ENCODE peak calls at places on chromosomes 3 and 15, in ten cellular contexts. S is endothelial cell of umbilical vein, F is astrocyte, T is cardiac fibroblast, Z is Peyer's patch, R is heart left ventricle, C is adrenal gland, Y is PC-3, O is A549, U is cardiac muscle cell. I is an unnamed sample.

GRCh38 chr15:49877117-49877860 is 241.7 kb downstream of the ATP8B4 start:
- DNase-seq in S (no peak), F (no peak), T (no peak), Z (no peak), R (no peak), C (no peak), Y (no peak), O (no peak), U (peak), I (peak)

GRCh38 chr3:57559526-57559925 is 3.5 kb downstream of the PDE12 start:
- DNase-seq in S (no peak), F (peak), T (peak), Z (no peak), R (no peak), C (no peak), Y (peak), O (no peak), U (peak), I (no peak)

GRCh38 chr3:24684506-24685023 is 189.9 kb upstream of the THRB start:
- DNase-seq in S (no peak), F (no peak), T (no peak), Z (no peak), R (no peak), C (no peak), Y (peak), O (no peak), U (no peak), I (no peak)

GRCh38 chr3:183485585-183485984 is 57.2 kb upstream of the MCF2L2 start:
- DNase-seq in S (no peak), F (no peak), T (no peak), Z (no peak), R (no peak), C (no peak), Y (no peak), O (no peak), U (no peak), I (no peak)

GRCh38 chr3:141050913-141051632 is at the start of gene SPSB4:
- DNase-seq in S (peak), F (peak), T (peak), Z (no peak), R (peak), C (no peak), Y (no peak), O (peak), U (peak), I (peak)

GRCh38 chr3:102224171-102224570 is 210.6 kb upstream of the ZPLD1 start:
- DNase-seq in S (peak), F (peak), T (peak), Z (no peak), R (peak), C (no peak), Y (peak), O (peak), U (peak), I (peak)

GRCh38 chr3:151047636-151048035 is 37.8 kb upstream of the MED12L start:
- DNase-seq in S (no peak), F (peak), T (peak), Z (no peak), R (no peak), C (no peak), Y (no peak), O (peak), U (peak), I (peak)

GRCh38 chr15:95326689-95327525 is 1003.6 kb upstream of the NR2F2 start:
- DNase-seq in S (peak), F (no peak), T (peak), Z (no peak), R (peak), C (no peak), Y (no peak), O (no peak), U (no peak), I (peak)

GRCh38 chr3:41213563-41213962 is 14.3 kb downstream of the CTNNB1 start:
- DNase-seq in S (peak), F (no peak), T (no peak), Z (no peak), R (no peak), C (no peak), Y (peak), O (no peak), U (no peak), I (no peak)

GRCh38 chr15:93005133-93005532 is 83.9 kb downstream of the RGMA start:
- DNase-seq in S (no peak), F (no peak), T (no peak), Z (no peak), R (no peak), C (no peak), Y (no peak), O (no peak), U (no peak), I (no peak)

GRCh38 chr15:63030101-63030528 is 12.4 kb upstream of the TPM1 start:
- DNase-seq in S (no peak), F (peak), T (peak), Z (no peak), R (no peak), C (no peak), Y (no peak), O (no peak), U (no peak), I (no peak)

GRCh38 chr3:171354049-171354705 is 106.0 kb downstream of the TNIK start:
- DNase-seq in S (no peak), F (no peak), T (no peak), Z (no peak), R (no peak), C (no peak), Y (peak), O (no peak), U (no peak), I (peak)

DNA sequence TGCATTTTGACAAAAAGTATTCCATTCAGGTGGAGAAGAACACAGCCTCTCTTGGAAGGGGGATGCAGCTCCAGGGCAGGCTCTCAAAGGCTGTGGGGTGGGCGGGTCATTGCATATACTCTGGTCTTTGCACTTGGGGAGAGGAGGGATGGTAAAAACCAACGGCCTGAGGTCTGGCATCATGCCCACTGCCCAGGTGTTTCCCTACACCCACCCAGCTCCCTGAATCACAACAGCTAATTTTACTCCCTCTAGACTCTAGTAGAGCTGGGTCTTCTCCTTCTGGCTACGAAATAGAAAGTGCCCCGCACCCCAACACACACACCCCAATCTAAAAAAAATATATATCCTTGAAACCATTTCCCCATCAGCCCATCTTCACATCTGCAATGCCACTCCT is 1.0 kb downstream of the MYLK start:
- DNase-seq in S (no peak), F (no peak), T (no peak), Z (no peak), R (no peak), C (no peak), Y (no peak), O (no peak), U (no peak), I (no peak)
- H3K4me3 ChIP-seq in S (no peak), F (peak), T (no peak), Z (no peak), R (no peak), C (no peak), Y (no peak), O (peak), U (no peak), I (no peak)

GRCh38 chr3:5806192-5806591 is 618.7 kb downstream of the EDEM1 start:
- DNase-seq in S (no peak), F (no peak), T (no peak), Z (no peak), R (no peak), C (no peak), Y (peak), O (no peak), U (no peak), I (no peak)
- TF ChIP-seq CTCF in S (no peak), F (peak), T (no peak), Z (no peak), R (no peak), C (no peak), Y (peak), O (peak), U (no peak), I (no peak)

GRCh38 chr15:65066635-65067333 is 1.0 kb downstream of the RASL12 start:
- DNase-seq in S (no peak), F (no peak), T (no peak), Z (no peak), R (peak), C (no peak), Y (no peak), O (no peak), U (no peak), I (no peak)
- H3K4me3 ChIP-seq in S (no peak), F (no peak), T (no peak), Z (peak), R (peak), C (no peak), Y (no peak), O (no peak), U (peak), I (no peak)

GRCh38 chr3:197458179-197458707 is 97.5 kb downstream of the BDH1 start:
- DNase-seq in S (no peak), F (no peak), T (no peak), Z (no peak), R (no peak), C (no peak), Y (no peak), O (peak), U (no peak), I (peak)
- TF ChIP-seq CTCF in S (peak), F (peak), T (peak), Z (peak), R (no peak), C (no peak), Y (peak), O (peak), U (no peak), I (peak)